ENCODE peak calls at places on chromosome 11, in nine cellular contexts. V is foreskin fibroblast, R is neural crest cell, L is neural progenitor cell, I is foreskin keratinocyte, W is mesothelial cell of epicardium, D is activated B cell treated with CpG ODN at 0.5 μM for 24 hours, G is psoas muscle, O is AG09309. X is an unnamed sample.

GRCh38 chr11:77065878-77066228 is 918 bp upstream of the CAPN5 start:
- DNase-seq in I (no peak), D (no peak), L (peak), O (no peak), V (peak), W (no peak), G (peak), R (no peak), X (no peak)

GRCh38 chr11:29527391-29527936 is 489.4 kb downstream of the KCNA4 start:
- DNase-seq in W (no peak), V (peak), O (peak), R (no peak), I (peak), L (peak), D (no peak), G (no peak), X (no peak)

GRCh38 chr11:22163394-22163797 is 29.5 kb upstream of the ANO5 start:
- DNase-seq in G (no peak), D (no peak), O (no peak), L (no peak), I (no peak), V (no peak), R (no peak), W (no peak), X (no peak)

GRCh38 chr11:56234155-56234554 is at the start of gene OR5T2:
- DNase-seq in V (no peak), L (no peak), G (no peak), D (no peak), O (no peak), R (no peak), I (no peak), W (no peak), X (no peak)

GRCh38 chr11:1888811-1889526 is 2.7 kb downstream of the PRR33 start:
- DNase-seq in O (no peak), D (no peak), W (no peak), R (no peak), I (no peak), V (no peak), L (no peak), G (peak), X (peak)

GRCh38 chr11:103832762-103833161 is 203.7 kb upstream of the DDI1 start:
- DNase-seq in D (no peak), G (no peak), L (no peak), V (peak), O (no peak), W (no peak), I (no peak), R (no peak), X (no peak)

GRCh38 chr11:59206635-59207034 is 6.1 kb downstream of the MPEG1 start:
- DNase-seq in G (no peak), D (no peak), V (peak), I (no peak), R (peak), W (no peak), O (no peak), L (peak), X (no peak)

GRCh38 chr11:34182425-34182824 is 77.0 kb downstream of the NAT10 start:
- DNase-seq in L (no peak), G (no peak), W (no peak), I (no peak), D (no peak), V (no peak), R (no peak), O (no peak), X (no peak)

GRCh38 chr11:131537196-131537595 is 166.8 kb downstream of the NTM start:
- DNase-seq in O (no peak), R (no peak), V (no peak), G (no peak), L (no peak), I (no peak), D (no peak), W (no peak), X (no peak)

GRCh38 chr11:117096973-117097566 is 1.2 kb downstream of the SIK3 start:
- DNase-seq in I (no peak), D (no peak), L (no peak), R (no peak), G (no peak), V (peak), W (no peak), O (no peak), X (no peak)

GRCh38 chr11:103744496-103745153 is 291.8 kb upstream of the DDI1 start:
- DNase-seq in R (no peak), D (no peak), O (no peak), I (no peak), W (no peak), L (no peak), G (no peak), V (no peak), X (no peak)

GRCh38 chr11:101470881-101471535 is 112.8 kb downstream of the TRPC6 start:
- DNase-seq in I (peak), V (peak), D (no peak), L (no peak), O (no peak), W (no peak), G (no peak), R (no peak), X (no peak)

GRCh38 chr11:120808616-120809050 is 215.3 kb upstream of the TBCEL start:
- DNase-seq in G (no peak), O (no peak), I (no peak), L (no peak), V (no peak), D (no peak), R (no peak), W (no peak), X (no peak)

GRCh38 chr11:65487467-65488272 is 11.2 kb upstream of the MALAT1 start:
- DNase-seq in D (no peak), G (peak), O (peak), R (peak), I (peak), W (peak), V (peak), L (peak), X (no peak)

GRCh38 chr11:85694385-85694980 is 8.5 kb upstream of the CCDC89 start:
- DNase-seq in G (no peak), D (no peak), O (no peak), W (no peak), I (no peak), V (peak), L (peak), R (no peak), X (peak)

GRCh38 chr11:36142439-36142838 is 146.8 kb downstream of the COMMD9 start:
- DNase-seq in R (no peak), O (no peak), D (no peak), G (no peak), V (no peak), I (no peak), W (no peak), L (no peak), X (no peak)

GRCh38 chr11:73931039-73931645 is 19.7 kb upstream of the DNAJB13 start:
- DNase-seq in R (peak), G (no peak), D (no peak), V (peak), W (no peak), L (peak), O (peak), I (peak), X (no peak)

GRCh38 chr11:12306830-12307229 is 70.5 kb upstream of the PARVA start:
- DNase-seq in W (no peak), O (no peak), R (no peak), G (no peak), V (no peak), D (no peak), I (no peak), L (no peak), X (no peak)

GRCh38 chr11:124801636-124802312 is 1.6 kb upstream of the MSANTD2 start:
- DNase-seq in V (peak), R (no peak), I (no peak), G (no peak), O (no peak), W (no peak), D (no peak), L (no peak), X (no peak)

GRCh38 chr11:65090628-65091027 is 5.4 kb upstream of the VPS51 start:
- DNase-seq in O (no peak), I (no peak), D (no peak), L (no peak), G (no peak), R (no peak), V (no peak), W (no peak), X (no peak)

GRCh38 chr11:4683020-4683419 is 14.6 kb downstream of the OR51E2 start:
- DNase-seq in O (no peak), L (no peak), D (no peak), I (peak), R (no peak), V (peak), W (no peak), G (no peak), X (no peak)

DNA sequence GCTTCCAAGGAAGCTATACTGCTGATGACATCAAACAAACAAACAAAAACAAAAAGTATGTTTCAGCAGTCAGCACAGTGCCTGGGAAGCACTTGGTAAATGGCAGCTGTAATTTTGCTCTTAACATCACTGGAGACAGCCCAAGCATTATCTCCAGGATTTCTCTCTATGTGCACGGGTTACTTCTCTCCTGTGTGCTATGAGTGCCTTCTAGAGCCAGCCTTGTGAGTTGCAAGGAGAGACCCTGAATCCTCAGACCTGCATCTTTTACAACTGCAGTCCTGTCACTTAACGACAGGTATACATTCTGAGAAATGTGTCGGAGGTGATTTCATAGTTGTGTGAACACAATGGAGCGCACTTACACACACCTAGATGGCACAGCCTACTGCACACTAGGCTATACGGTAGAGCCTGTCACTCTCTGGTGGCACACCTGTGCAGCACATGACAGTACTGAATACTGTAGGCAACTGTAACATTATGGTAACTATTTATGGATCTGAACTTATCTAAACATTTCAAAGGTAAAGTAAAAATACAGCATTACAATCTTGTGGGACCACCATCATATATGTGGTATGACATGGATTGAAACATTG is 662.5 kb upstream of the B3GAT1 start:
- DNase-seq in V (no peak), D (no peak), G (no peak), L (peak), I (no peak), W (no peak), R (no peak), O (no peak), X (no peak)
- TF ChIP-seq CTCF in V (no peak), D (no peak), G (no peak), L (peak), I (peak), W (no peak), R (peak), O (peak), X (no peak)

GRCh38 chr11:70421123-70421522 is 22.8 kb downstream of the CTTN start:
- DNase-seq in G (no peak), I (no peak), W (no peak), D (no peak), R (no peak), V (no peak), O (no peak), L (no peak), X (no peak)
- TF ChIP-seq CTCF in G (no peak), I (no peak), W (no peak), D (no peak), R (no peak), V (no peak), O (no peak), L (no peak), X (no peak)

DNA sequence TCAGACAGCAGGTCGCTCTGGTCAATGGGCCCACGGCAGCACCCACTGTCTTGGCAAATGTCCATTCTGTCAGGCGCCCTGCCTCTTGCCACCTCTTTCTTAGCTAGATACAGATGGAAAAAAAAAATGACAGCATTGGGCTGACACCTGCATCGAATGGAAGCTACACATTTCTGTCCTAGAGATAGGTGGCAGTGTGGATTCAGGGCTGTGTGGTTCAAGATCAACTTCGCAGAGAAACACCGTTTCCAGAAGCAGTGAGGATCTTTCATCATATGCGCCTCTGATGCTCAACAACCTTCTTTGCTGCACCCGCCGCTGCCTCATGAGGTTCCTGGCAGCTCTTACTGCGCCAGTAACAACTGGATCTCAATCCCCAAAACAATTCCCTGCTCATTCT is 236.3 kb downstream of the KIRREL3 start:
- DNase-seq in G (no peak), D (no peak), W (no peak), L (no peak), R (no peak), I (no peak), O (no peak), V (peak), X (no peak)
- TF ChIP-seq CTCF in G (no peak), D (no peak), W (no peak), L (no peak), R (no peak), I (no peak), O (peak), V (peak), X (no peak)

DNA sequence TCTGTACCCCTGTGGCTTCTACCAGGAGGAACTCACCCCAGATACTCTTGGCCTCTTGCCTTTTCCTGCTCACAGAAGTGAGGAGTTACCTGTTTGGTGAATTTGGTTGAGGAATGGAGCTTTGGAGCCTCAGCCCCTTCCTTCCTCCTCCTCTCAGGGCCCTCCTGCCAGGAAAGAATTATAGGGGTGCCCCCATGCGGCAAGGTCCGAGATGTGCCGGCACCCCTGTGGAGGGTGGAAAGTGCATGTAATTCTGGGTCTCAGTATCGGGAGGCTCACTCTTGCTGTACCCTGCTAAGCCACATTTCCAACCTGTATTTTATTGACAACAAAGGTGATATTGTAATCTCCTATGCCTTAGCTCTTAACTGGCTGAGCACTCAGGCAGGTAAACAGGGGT is 13.7 kb upstream of the IGSF22 start:
- DNase-seq in L (no peak), D (no peak), I (no peak), V (no peak), O (no peak), W (no peak), R (no peak), G (no peak), X (no peak)
- TF ChIP-seq CTCF in L (no peak), D (no peak), I (peak), V (no peak), O (no peak), W (no peak), R (no peak), G (no peak), X (no peak)

DNA sequence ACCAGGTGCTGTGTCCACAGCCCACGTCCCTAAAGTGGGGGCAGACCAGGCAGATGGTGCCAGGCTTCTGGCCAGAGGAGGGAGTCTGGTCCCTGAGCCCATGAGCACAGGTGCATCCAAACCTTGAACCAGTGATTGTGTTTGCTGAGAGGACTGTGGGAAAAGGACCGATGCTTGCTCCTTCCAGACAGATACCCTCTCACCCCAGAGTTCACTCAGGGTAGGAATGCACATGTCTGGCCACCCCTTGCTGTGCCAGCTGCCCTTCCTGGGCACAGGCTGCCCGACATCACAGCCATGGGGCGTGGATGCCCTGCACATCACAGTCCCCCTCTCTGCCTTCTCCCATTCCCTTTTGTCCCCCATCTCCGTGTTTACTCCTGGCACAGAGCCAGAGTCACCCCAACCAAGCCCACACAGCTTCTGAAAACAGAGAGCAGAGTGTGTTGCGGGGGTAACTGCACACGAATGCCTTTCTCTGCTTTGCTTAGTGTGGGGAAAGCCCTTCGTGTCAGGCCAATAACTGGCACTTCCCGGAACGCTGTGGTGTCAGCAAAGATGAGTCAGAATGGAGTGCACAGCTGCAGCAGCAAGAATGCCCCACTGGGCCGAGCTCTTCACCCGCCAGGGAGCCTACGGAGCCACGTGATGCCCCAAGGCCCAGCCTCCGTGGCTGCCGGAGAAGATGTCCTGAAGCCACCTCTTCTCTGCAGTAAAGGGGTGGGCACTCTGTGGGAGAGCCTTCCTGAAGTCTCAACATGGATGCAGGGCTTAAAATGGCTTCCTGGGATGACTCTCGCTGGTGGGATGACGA is 7.6 kb downstream of the CARS1 start:
- DNase-seq in R (no peak), D (peak), G (peak), I (peak), L (no peak), V (peak), W (no peak), O (peak), X (peak)
- TF ChIP-seq CTCF in R (no peak), D (no peak), G (peak), I (peak), L (no peak), V (peak), W (no peak), O (peak), X (no peak)

GRCh38 chr11:88103337-88104206 is 71.7 kb downstream of the RAB38 start:
- DNase-seq in R (peak), G (no peak), W (no peak), V (peak), O (no peak), I (peak), L (peak), D (no peak), X (no peak)
- TF ChIP-seq CTCF in R (peak), G (no peak), W (no peak), V (peak), O (peak), I (peak), L (peak), D (no peak), X (peak)

GRCh38 chr11:118263694-118264567 is at the start of gene MPZL2:
- DNase-seq in D (no peak), W (no peak), G (peak), O (no peak), R (no peak), I (peak), V (peak), L (peak), X (peak)
- TF ChIP-seq CTCF in D (no peak), W (no peak), G (no peak), O (no peak), R (no peak), I (peak), V (no peak), L (no peak), X (no peak)

GRCh38 chr11:61827573-61828378 is at the start of gene FADS2:
- DNase-seq in V (peak), L (peak), W (peak), R (peak), G (peak), D (peak), I (peak), O (peak), X (peak)
- TF ChIP-seq CTCF in V (no peak), L (no peak), W (no peak), R (peak), G (no peak), D (no peak), I (peak), O (no peak), X (no peak)

DNA sequence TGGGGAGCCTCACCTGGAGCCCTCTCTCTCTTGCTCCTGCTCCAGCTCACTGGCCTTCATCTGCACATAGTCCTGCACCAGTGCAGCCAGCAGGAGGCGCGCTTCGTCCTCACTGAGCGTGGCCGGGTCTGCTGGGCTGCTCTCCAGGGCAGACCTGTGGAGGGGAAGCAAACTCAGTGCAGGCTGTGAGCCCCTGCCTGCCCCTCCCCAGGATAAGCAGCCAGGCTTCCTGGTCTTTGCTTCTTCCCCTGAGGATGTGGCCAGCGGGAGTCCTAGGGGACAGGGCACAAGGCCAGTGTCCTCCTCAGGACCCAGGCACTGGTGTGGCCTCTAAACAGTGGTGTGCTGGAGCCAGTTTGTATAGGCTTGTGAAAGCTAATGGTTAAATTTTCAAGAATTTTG is 2.2 kb downstream of the CALCA start:
- DNase-seq in V (peak), O (no peak), I (no peak), D (no peak), G (peak), W (peak), L (peak), R (peak), X (peak)
- TF ChIP-seq CTCF in V (peak), O (peak), I (peak), D (no peak), G (peak), W (peak), L (peak), R (peak), X (peak)

X was measured in CD4-positive, alpha-beta T cell.